ENCODE peak calls at places on chromosomes 7 and 10, in six cellular contexts. M is left lung, Y is mammary epithelial cell, A is lower lobe of right lung, F is A549, Z is heart right ventricle. N is an unnamed sample.
A peak's percentile ranks its signal among the peaks of the same experiment; 100 is the strongest.

GRCh38 chr10:100827819-100828743 is 82.7 kb downstream of the PAX2 start:
- DNase-seq in M (peak; percentile 83), Y (peak; percentile 3), A (no peak), F (peak; percentile 43), Z (peak; percentile 35), N (no peak)

GRCh38 chr7:115748123-115748738 is 282.3 kb downstream of the TFEC start:
- DNase-seq in M (no peak), Y (no peak), A (no peak), F (peak; percentile 8), Z (no peak), N (no peak)

GRCh38 chr10:92914478-92915066 is 66.3 kb downstream of the EXOC6 start:
- DNase-seq in M (no peak), Y (peak; percentile 30), A (no peak), F (peak; percentile 65), Z (no peak), N (peak; percentile 7)

GRCh38 chr7:84663224-84663623 is 468.6 kb upstream of the SEMA3A start:
- DNase-seq in M (no peak), Y (no peak), A (no peak), F (no peak), Z (no peak), N (no peak)

GRCh38 chr7:25750738-25751529 is 401.1 kb upstream of the NFE2L3 start:
- DNase-seq in M (no peak), Y (no peak), A (no peak), F (no peak), Z (no peak), N (no peak)

GRCh38 chr10:132385721-132386418 is 11.1 kb upstream of the PWWP2B start:
- DNase-seq in M (peak; percentile 65), Y (no peak), A (peak; percentile 44), F (no peak), Z (no peak), N (no peak)

GRCh38 chr10:110859947-110860376 is 11.8 kb upstream of the PDCD4 start:
- DNase-seq in M (no peak), Y (no peak), A (no peak), F (no peak), Z (no peak), N (no peak)

GRCh38 chr7:157384301-157384700 is 47.5 kb downstream of the DNAJB6 start:
- DNase-seq in M (no peak), Y (no peak), A (no peak), F (peak; percentile 68), Z (no peak), N (no peak)

GRCh38 chr7:155506854-155507337 is 39.5 kb downstream of the CNPY1 start:
- DNase-seq in M (no peak), Y (peak; percentile 32), A (no peak), F (no peak), Z (no peak), N (no peak)

GRCh38 chr10:6603142-6604125 is 23.4 kb upstream of the PRKCQ start:
- DNase-seq in M (no peak), Y (no peak), A (no peak), F (no peak), Z (no peak), N (no peak)

GRCh38 chr7:10888861-10889260 is 84.8 kb upstream of the PHF14 start:
- DNase-seq in M (no peak), Y (no peak), A (no peak), F (no peak), Z (no peak), N (no peak)

GRCh38 chr7:5423844-5424688 is 432 bp upstream of the TNRC18 start:
- DNase-seq in M (peak; percentile 94), Y (peak; percentile 97), A (peak; percentile 95), F (peak; percentile 98), Z (peak; percentile 92), N (no peak)

GRCh38 chr7:27031289-27032172 is 64.3 kb downstream of the HOXA1 start:
- DNase-seq in M (no peak), Y (peak; percentile 61), A (no peak), F (no peak), Z (no peak), N (no peak)

GRCh38 chr7:140403878-140404564 is at the start of gene RAB19:
- DNase-seq in M (peak; percentile 85), Y (peak; percentile 53), A (peak; percentile 74), F (no peak), Z (no peak), N (peak; percentile 44)

GRCh38 chr10:126898460-126898859 is 6.8 kb upstream of the DOCK1 start:
- DNase-seq in M (no peak), Y (no peak), A (no peak), F (no peak), Z (no peak), N (no peak)

GRCh38 chr10:33215154-33215553 is 119.3 kb downstream of the NRP1 start:
- DNase-seq in M (no peak), Y (no peak), A (no peak), F (no peak), Z (no peak), N (no peak)

GRCh38 chr7:143891457-143891856 is 10.5 kb downstream of the TCAF1 start:
- DNase-seq in M (no peak), Y (no peak), A (no peak), F (no peak), Z (no peak), N (no peak)

GRCh38 chr7:143889068-143889467 is 12.9 kb downstream of the TCAF1 start:
- DNase-seq in M (no peak), Y (no peak), A (no peak), F (no peak), Z (no peak), N (no peak)

GRCh38 chr7:143896667-143897066 is 5.3 kb downstream of the TCAF1 start:
- DNase-seq in M (no peak), Y (no peak), A (no peak), F (no peak), Z (no peak), N (no peak)

GRCh38 chr7:143890558-143890957 is 11.4 kb downstream of the TCAF1 start:
- DNase-seq in M (no peak), Y (no peak), A (no peak), F (no peak), Z (no peak), N (no peak)

GRCh38 chr7:143892527-143893300 is 9.3 kb downstream of the TCAF1 start:
- DNase-seq in M (no peak), Y (peak; percentile 35), A (no peak), F (peak; percentile 19), Z (no peak), N (no peak)
- TF ChIP-seq CTCF in M (no peak), Y (peak; percentile 32), A (peak; percentile 16), F (no peak), Z (no peak), N (peak; percentile 12)

DNA sequence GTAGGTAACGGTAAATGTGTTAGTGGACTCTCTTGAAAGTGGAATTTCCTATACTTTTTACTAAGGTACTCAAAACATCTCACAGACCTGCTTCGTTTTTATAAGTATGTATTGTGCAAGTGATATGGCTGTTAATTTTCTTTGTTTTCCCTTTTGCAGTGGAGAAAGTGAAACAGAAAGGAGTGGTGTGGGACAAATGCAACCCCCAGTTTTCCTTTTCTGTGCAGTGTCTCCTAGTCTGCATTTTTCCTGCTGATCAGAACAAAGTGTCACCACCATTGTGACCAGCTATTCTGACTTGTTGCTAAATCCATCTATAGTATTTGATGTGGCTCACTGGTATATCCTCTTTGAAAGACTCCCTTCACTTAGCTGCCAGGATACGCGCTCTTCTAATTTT is 410.0 kb downstream of the EXOC4 start:
- DNase-seq in M (no peak), Y (no peak), A (no peak), F (no peak), Z (no peak), N (no peak)
- H3K27ac ChIP-seq in M (no peak overlapping the region), Y (no peak overlapping the region), A (no peak overlapping the region), F (no peak overlapping the region), Z (no peak overlapping the region), N (no peak overlapping the region)

DNA sequence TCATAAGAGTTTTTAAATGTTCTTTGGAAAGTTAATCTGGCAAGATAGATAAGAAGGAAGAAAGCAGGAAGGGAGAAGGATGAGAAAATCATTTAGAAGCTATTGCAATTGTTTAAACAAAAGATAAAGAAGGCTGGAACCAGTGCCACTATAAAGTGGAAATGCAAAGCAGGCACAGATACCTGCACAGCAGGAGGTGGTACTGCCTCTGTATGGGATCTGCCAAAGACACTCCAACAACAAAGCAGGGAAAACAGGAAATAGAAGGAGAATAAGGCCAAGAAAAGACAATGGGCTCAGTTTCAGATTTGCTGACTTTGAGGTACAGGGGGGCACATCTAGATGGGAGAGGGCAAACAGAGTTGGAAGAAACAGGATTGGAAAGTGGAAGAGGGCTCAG is 138.6 kb downstream of the PPP1R17 start:
- DNase-seq in M (no peak), Y (no peak), A (no peak), F (no peak), Z (no peak), N (no peak)
- TF ChIP-seq CTCF in M (no peak), Y (no peak), A (no peak), F (no peak), Z (no peak), N (no peak)

GRCh38 chr7:151244871-151245346 is 3.6 kb downstream of the SMARCD3 start:
- DNase-seq in M (no peak), Y (no peak), A (peak; percentile 26), F (no peak), Z (no peak), N (no peak)

GRCh38 chr7:151247016-151247580 is 1.4 kb downstream of the SMARCD3 start:
- DNase-seq in M (no peak), Y (no peak), A (no peak), F (no peak), Z (no peak), N (no peak)

GRCh38 chr7:151244156-151244870 is 4.2 kb downstream of the SMARCD3 start:
- DNase-seq in M (no peak), Y (peak; percentile 19), A (peak; percentile 52), F (peak; percentile 42), Z (no peak), N (peak; percentile 43)

GRCh38 chr7:151246161-151247015 is 2.1 kb downstream of the SMARCD3 start:
- DNase-seq in M (no peak), Y (no peak), A (peak; percentile 35), F (peak; percentile 34), Z (no peak), N (no peak)

DNA sequence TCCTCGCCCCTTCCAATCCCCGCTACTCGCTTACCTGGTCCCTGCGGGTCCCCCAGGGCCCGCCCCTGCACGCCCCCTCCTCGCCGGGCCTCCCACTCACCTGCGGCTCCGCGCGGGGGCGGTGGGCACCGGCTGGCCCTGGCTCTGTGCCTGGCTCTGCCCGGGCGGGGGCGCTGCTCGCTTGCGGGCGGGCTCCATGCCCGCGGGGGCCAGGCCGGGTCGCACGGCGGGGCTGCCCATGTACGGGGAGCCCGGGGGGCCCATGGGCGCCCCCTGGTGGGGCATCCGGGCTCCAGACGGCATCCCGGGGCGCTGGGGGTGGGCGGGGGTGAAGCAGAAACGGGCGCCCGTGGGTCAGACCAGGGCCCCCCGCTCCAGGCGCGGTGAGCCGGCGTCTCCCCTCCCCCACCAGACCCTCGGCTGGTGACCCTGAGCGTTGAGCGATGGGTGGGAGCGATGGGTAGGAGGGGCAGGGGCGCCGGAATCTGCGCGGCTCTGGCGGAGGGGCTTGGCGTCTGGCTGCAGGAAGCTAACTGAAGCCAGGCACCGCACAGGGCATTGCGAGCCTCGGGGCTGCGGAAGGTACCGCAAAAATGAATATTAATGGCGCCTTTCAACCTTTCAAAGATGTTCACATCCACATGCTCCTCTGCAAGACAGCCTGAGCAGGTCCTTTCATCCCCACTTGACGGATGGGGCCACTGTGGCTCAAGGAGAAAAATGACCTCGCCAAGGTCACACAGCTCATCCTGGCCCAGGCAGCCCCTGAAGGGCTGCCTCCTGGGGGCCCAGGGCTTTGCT is 2.9 kb downstream of the SMARCD3 start:
- DNase-seq in M (peak; percentile 88), Y (no peak), A (peak; percentile 59), F (no peak), Z (peak; percentile 53), N (peak; percentile 59)
- H3K27ac ChIP-seq in M (no peak overlapping the region), Y (no peak overlapping the region), A (no peak overlapping the region), F (peak overlapping the region; percentile 83), Z (peak overlapping the region; percentile 35), N (no peak overlapping the region)

N was measured in CD4-positive, alpha-beta T cell.